ENCODE peak calls at places on chromosomes 1 and 21, in nine cellular contexts. Y is NAMALWA, K is GM04504, V is K562, J is mesendoderm, P is GM13976, L is HT-29, G is posterior cingulate gyrus, M is transverse colon. F is an unnamed sample.

GRCh38 chr1:27934818-27935549 is at the start of gene SMPDL3B:
- DNase-seq in L (peak), P (no peak), G (no peak), V (peak), K (no peak), J (peak), M (peak), Y (peak), F (peak)

GRCh38 chr1:209576798-209577197 is 6.7 kb upstream of the CAMK1G start:
- DNase-seq in P (peak), G (peak), L (peak), M (peak), V (peak), Y (peak), K (peak), J (peak), F (peak)

GRCh38 chr21:23223882-23224281 is 2225.7 kb downstream of the NCAM2 start:
- DNase-seq in J (peak), Y (no peak), K (no peak), P (no peak), V (no peak), G (no peak), L (no peak), M (no peak), F (no peak)

GRCh38 chr1:183841550-183841949 is 36.6 kb downstream of the RGL1 start:
- DNase-seq in K (no peak), P (peak), M (no peak), Y (no peak), G (no peak), V (no peak), J (no peak), L (no peak), F (no peak)

GRCh38 chr1:177858222-177858894 is 111.5 kb downstream of the SEC16B start:
- DNase-seq in G (no peak), V (no peak), J (peak), Y (no peak), P (no peak), K (peak), L (no peak), M (no peak), F (no peak)

GRCh38 chr1:180800945-180801344 is 111.8 kb upstream of the KIAA1614 start:
- DNase-seq in L (no peak), M (no peak), K (no peak), J (no peak), Y (no peak), P (no peak), V (no peak), G (no peak), F (no peak)

GRCh38 chr1:181396171-181396670 is 87.1 kb upstream of the CACNA1E start:
- DNase-seq in J (no peak), P (no peak), G (no peak), Y (no peak), M (no peak), V (no peak), L (no peak), K (no peak), F (no peak)

GRCh38 chr1:15146142-15146541 is 7.4 kb upstream of the TMEM51 start:
- DNase-seq in M (no peak), P (no peak), Y (no peak), J (no peak), V (no peak), K (no peak), L (no peak), G (no peak), F (peak)

GRCh38 chr1:151837197-151837596 is 2.4 kb downstream of the C2CD4D start:
- DNase-seq in L (no peak), Y (no peak), V (no peak), P (no peak), J (no peak), G (no peak), M (no peak), K (no peak), F (no peak)

GRCh38 chr1:245155186-245156040 is 628 bp downstream of the KIF26B start:
- DNase-seq in Y (no peak), J (peak), K (no peak), V (peak), G (no peak), P (peak), M (no peak), L (no peak), F (no peak)

GRCh38 chr1:201988593-201988992 is 6.1 kb downstream of the RNPEP start:
- DNase-seq in V (no peak), J (no peak), Y (no peak), K (no peak), G (no peak), P (no peak), L (no peak), M (no peak), F (no peak)

GRCh38 chr1:225850370-225850769 is 31.8 kb downstream of the TMEM63A start:
- DNase-seq in Y (no peak), M (no peak), G (no peak), P (no peak), K (no peak), J (no peak), V (no peak), L (no peak), F (no peak)

GRCh38 chr1:234409328-234409727 is 36.1 kb downstream of the COA6 start:
- DNase-seq in G (no peak), M (no peak), P (no peak), Y (no peak), L (no peak), V (no peak), K (no peak), J (peak), F (no peak)

GRCh38 chr1:204714194-204714860 is 28.8 kb upstream of the LRRN2 start:
- DNase-seq in P (no peak), J (peak), M (no peak), V (no peak), G (no peak), L (no peak), Y (no peak), K (no peak), F (no peak)

GRCh38 chr1:187237542-187237941 is 408.8 kb downstream of the PLA2G4A start:
- DNase-seq in M (no peak), Y (no peak), V (no peak), L (no peak), K (no peak), P (no peak), G (no peak), J (no peak), F (no peak)

GRCh38 chr1:231629132-231629531 is 2.5 kb downstream of the DISC1 start:
- DNase-seq in L (no peak), K (no peak), J (no peak), M (peak), V (no peak), G (no peak), P (peak), Y (no peak), F (no peak)

GRCh38 chr21:43971201-43971991 is 40.7 kb upstream of the TRAPPC10 start:
- DNase-seq in P (no peak), J (no peak), M (no peak), V (no peak), G (no peak), L (no peak), Y (no peak), K (no peak), F (no peak)

GRCh38 chr1:25246600-25247023 is 642 bp downstream of the RSRP1 start:
- DNase-seq in L (no peak), K (no peak), P (no peak), Y (peak), G (peak), J (peak), V (no peak), M (peak), F (peak)

GRCh38 chr1:224333309-224333926 is 3.4 kb upstream of the NVL start:
- DNase-seq in G (no peak), Y (peak), J (peak), V (peak), K (no peak), L (peak), P (peak), M (no peak), F (no peak)

GRCh38 chr1:8572106-8572505 is 245.3 kb downstream of the RERE start:
- DNase-seq in L (peak), M (no peak), K (no peak), Y (no peak), V (no peak), G (no peak), P (no peak), J (no peak), F (no peak)

GRCh38 chr1:171438441-171438840 is 46.9 kb upstream of the PRRC2C start:
- DNase-seq in J (no peak), Y (no peak), L (peak), V (no peak), G (no peak), P (no peak), M (no peak), K (peak), F (peak)

GRCh38 chr1:158150512-158150911 is 30.2 kb upstream of the CD1D start:
- DNase-seq in K (no peak), L (no peak), J (no peak), G (no peak), P (no peak), Y (peak), M (no peak), V (no peak), F (no peak)

GRCh38 chr1:113917400-113918082 is 11.6 kb upstream of the HIPK1 start:
- DNase-seq in M (no peak), Y (no peak), V (no peak), K (no peak), P (no peak), L (no peak), G (no peak), J (no peak), F (no peak)

GRCh38 chr1:226736908-226737818 is 1.9 kb downstream of the ITPKB start:
- DNase-seq in M (peak), Y (peak), J (peak), K (no peak), L (no peak), G (peak), V (no peak), P (peak), F (peak)

GRCh38 chr1:69915347-69915746 is 290.0 kb downstream of the LRRC40 start:
- DNase-seq in L (no peak), J (no peak), V (no peak), Y (peak), K (peak), P (no peak), G (no peak), M (no peak), F (no peak)

GRCh38 chr1:66443793-66444192 is 90.2 kb upstream of the SGIP1 start:
- DNase-seq in L (no peak), G (no peak), Y (no peak), P (no peak), J (no peak), K (no peak), V (no peak), M (no peak), F (no peak)

GRCh38 chr1:226093621-226094020 is 31.1 kb downstream of the H3-3A start:
- DNase-seq in J (no peak), K (no peak), V (no peak), Y (no peak), P (no peak), M (no peak), G (no peak), L (no peak), F (no peak)

GRCh38 chr1:207817778-207818751 is 66.2 kb downstream of the CD46 start:
- DNase-seq in J (no peak), K (no peak), M (no peak), P (no peak), Y (no peak), L (no peak), G (peak), V (peak), F (no peak)

GRCh38 chr1:244271909-244272308 is 179.8 kb downstream of the ADSS2 start:
- DNase-seq in M (no peak), V (no peak), G (no peak), J (no peak), Y (no peak), L (no peak), K (no peak), P (no peak), F (no peak)

GRCh38 chr1:226384717-226385116 is 23.2 kb downstream of the PARP1 start:
- DNase-seq in L (no peak), Y (no peak), V (no peak), P (no peak), M (no peak), G (no peak), K (no peak), J (no peak), F (no peak)

GRCh38 chr1:14827870-14828269 is 229.4 kb downstream of the KAZN start:
- DNase-seq in V (no peak), K (no peak), L (no peak), G (no peak), Y (no peak), M (no peak), J (no peak), P (no peak), F (no peak)

F was measured in stomach.